ENCODE peak calls at places on chromosomes 3 and 15, in seven cellular contexts. A is astrocyte, D is WERI-Rb-1, P is esophagus squamous epithelium, Q is mammary epithelial cell, R is body of pancreas, J is Peyer's patch. W is an unnamed sample.

GRCh38 chr3:23966308-23966707 is 21.2 kb downstream of the NR1D2 start:
- DNase-seq in A (peak; percentile 13), Q (no peak), J (no peak), D (no peak), P (no peak), R (no peak), W (no peak)

GRCh38 chr3:17946619-17947018 is 204.2 kb upstream of the TBC1D5 start:
- DNase-seq in R (no peak), A (no peak), P (no peak), Q (no peak), J (no peak), D (no peak), W (no peak)

GRCh38 chr15:81216411-81216810 is 19.7 kb downstream of the IL16 start:
- DNase-seq in R (no peak), Q (no peak), A (no peak), J (no peak), P (no peak), D (no peak), W (peak; percentile 31)

GRCh38 chr15:73991260-73991659 is 835 bp downstream of the STOML1 start:
- DNase-seq in Q (no peak), D (no peak), P (no peak), J (no peak), A (no peak), R (peak; percentile 37), W (peak; percentile 15)

GRCh38 chr15:100770781-100771584 is 108.6 kb upstream of the ALDH1A3 start:
- DNase-seq in J (peak; percentile 21), D (no peak), P (no peak), R (no peak), A (no peak), Q (no peak), W (no peak)

GRCh38 chr15:98120561-98120960 is 160.1 kb downstream of the ARRDC4 start:
- DNase-seq in A (no peak), P (no peak), J (no peak), D (no peak), R (no peak), Q (peak; percentile 60), W (no peak)

GRCh38 chr3:140316461-140316860 is 361.4 kb upstream of the TRIM42 start:
- DNase-seq in Q (no peak), A (no peak), J (no peak), P (no peak), R (no peak), D (no peak), W (no peak)

GRCh38 chr3:18544135-18544534 is 119.0 kb upstream of the SATB1 start:
- DNase-seq in P (no peak), D (no peak), R (no peak), A (no peak), Q (no peak), J (no peak), W (no peak)

GRCh38 chr3:184368804-184369183 is 7.3 kb downstream of the POLR2H start:
- DNase-seq in A (peak; percentile 83), R (no peak), D (no peak), P (no peak), J (no peak), Q (no peak), W (no peak)

GRCh38 chr3:187518616-187519015 is 150.4 kb downstream of the RTP4 start:
- DNase-seq in A (no peak), Q (no peak), P (no peak), R (no peak), D (no peak), J (no peak), W (no peak)

GRCh38 chr3:66577804-66578203 is 77.0 kb upstream of the LRIG1 start:
- DNase-seq in Q (no peak), D (no peak), P (no peak), A (no peak), R (no peak), J (no peak), W (no peak)

GRCh38 chr15:22884344-22884743 is 45.9 kb downstream of the NIPA2 start:
- DNase-seq in D (peak; percentile 63), R (no peak), J (no peak), Q (no peak), A (no peak), P (no peak), W (peak; percentile 16)

GRCh38 chr3:171711461-171711860 is 98.8 kb downstream of the PLD1 start:
- DNase-seq in Q (no peak), A (peak; percentile 47), D (no peak), P (no peak), J (no peak), R (no peak), W (no peak)

GRCh38 chr3:113174806-113175490 is 36.4 kb upstream of the BOC start:
- DNase-seq in D (no peak), J (no peak), R (no peak), P (no peak), Q (no peak), A (no peak), W (no peak)

GRCh38 chr15:56985871-56986270 is 67.4 kb downstream of the TCF12 start:
- DNase-seq in Q (no peak), D (no peak), A (no peak), J (no peak), R (no peak), P (no peak), W (no peak)

GRCh38 chr15:99729920-99730319 is 3.3 kb downstream of the LYSMD4 start:
- DNase-seq in J (peak; percentile 47), P (no peak), A (peak; percentile 16), D (no peak), R (no peak), Q (peak; percentile 48), W (peak; percentile 54)

GRCh38 chr3:132062535-132062934 is 27.7 kb upstream of the CPNE4 start:
- DNase-seq in A (no peak), P (no peak), J (no peak), D (no peak), Q (peak; percentile 85), R (no peak), W (no peak)

GRCh38 chr3:117788499-117788898 is 1078.9 kb downstream of the TUSC7 start:
- DNase-seq in R (no peak), J (no peak), P (no peak), A (no peak), D (no peak), Q (no peak), W (peak; percentile 18)

DNA sequence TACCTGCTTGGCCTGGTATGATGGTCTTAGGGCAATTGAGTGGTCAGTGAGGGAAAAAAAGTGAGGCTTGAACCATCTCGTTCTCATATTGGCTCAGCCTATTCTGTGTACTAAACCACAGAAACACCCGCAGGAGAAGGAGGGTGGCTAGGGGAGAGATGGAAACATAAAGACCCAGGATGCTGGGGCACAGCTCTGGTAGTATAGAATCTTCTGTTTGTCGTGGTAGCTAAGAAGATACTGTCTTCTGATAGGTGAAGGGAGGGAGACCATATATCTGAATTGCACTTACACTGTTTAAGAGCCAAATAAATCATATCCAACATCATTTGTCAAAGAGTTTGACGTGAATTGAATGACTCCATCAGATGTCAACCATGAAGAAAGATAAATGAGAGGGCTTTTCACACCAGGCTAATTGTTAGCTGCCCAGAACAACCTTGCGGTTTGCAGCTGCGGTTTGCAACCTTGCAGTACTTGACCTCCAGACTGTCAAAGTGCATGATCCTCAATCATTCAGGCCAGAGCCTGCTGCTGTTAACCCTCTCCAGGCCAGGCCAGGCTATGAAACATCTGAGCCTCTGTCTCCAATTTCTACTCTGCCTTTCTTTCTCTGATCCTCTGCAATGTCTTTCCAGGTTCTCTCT is 40.9 kb upstream of the PIK3R4 start:
- DNase-seq in J (no peak), A (no peak), R (no peak), Q (no peak), P (no peak), D (peak; percentile 14), W (no peak)
- H3K4me3 ChIP-seq in J (no peak overlapping the region), A (no peak overlapping the region), R (no peak overlapping the region), Q (no peak overlapping the region), P (no peak overlapping the region), D (no peak overlapping the region), W (no peak overlapping the region)

GRCh38 chr3:194139977-194140351 is 4.0 kb downstream of the HES1 start:
- DNase-seq in A (peak; percentile 46), J (no peak), Q (no peak), R (no peak), D (no peak), P (no peak), W (no peak)

GRCh38 chr3:194138732-194139084 is 2.8 kb downstream of the HES1 start:
- DNase-seq in P (no peak), D (no peak), R (no peak), J (no peak), Q (no peak), A (peak; percentile 75), W (peak; percentile 45)

GRCh38 chr3:194138098-194138474 is 2.1 kb downstream of the HES1 start:
- DNase-seq in R (no peak), Q (peak; percentile 54), A (peak; percentile 25), D (no peak), J (no peak), P (no peak), W (no peak)

GRCh38 chr3:194140520-194141414 is 4.8 kb downstream of the HES1 start:
- DNase-seq in D (no peak), Q (peak; percentile 65), P (no peak), A (peak; percentile 62), R (peak; percentile 63), J (peak; percentile 65), W (peak; percentile 85)

GRCh38 chr3:194139085-194139976 is 3.4 kb downstream of the HES1 start:
- DNase-seq in Q (peak; percentile 96), D (peak; percentile 10), R (no peak), P (no peak), A (peak; percentile 87), J (peak; percentile 48), W (peak; percentile 80)
- H3K4me3 ChIP-seq in Q (no peak overlapping the region), D (no peak overlapping the region), R (no peak overlapping the region), P (peak overlapping the region; percentile 69), A (peak overlapping the region; percentile 93), J (peak overlapping the region; percentile 63), W (peak overlapping the region; percentile 71)

DNA sequence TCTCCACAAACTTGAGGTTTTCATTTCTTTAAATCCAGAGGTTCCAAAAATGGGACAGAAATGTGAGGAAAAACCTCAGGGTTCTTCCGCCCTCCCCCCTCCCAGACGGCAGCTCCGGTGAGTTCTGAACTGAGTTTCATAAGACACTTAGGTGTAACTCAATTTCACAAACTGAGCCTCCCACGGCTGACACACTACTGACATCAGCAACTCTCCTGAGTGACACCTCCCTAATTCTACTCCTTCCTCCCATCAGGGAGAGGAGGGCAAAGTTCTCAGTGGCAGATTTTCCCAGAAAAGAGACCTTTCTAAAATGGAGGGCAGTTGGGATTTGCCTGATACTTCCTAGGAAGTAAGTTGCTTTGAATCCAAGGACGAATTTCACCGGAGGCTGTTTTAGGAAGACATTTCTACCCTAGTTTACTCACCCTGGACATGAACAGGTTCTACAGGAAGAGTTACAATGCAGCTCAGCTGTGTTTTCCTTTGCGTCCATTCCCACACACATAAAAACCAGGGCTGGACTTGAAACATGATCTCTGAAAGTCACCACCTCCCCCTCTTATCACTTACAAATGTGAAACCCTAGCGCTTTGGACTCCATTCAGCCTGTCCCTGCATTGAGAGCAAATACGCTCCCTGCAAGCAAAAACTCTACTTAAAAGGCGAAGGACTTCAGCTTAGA is 78.1 kb upstream of the LMOD3 start:
- DNase-seq in Q (peak; percentile 83), P (no peak), R (peak; percentile 46), J (peak; percentile 77), D (no peak), A (peak; percentile 59), W (peak; percentile 31)
- H3K4me3 ChIP-seq in Q (peak overlapping the region; percentile 33), P (peak overlapping the region; percentile 52), R (peak overlapping the region; percentile 10), J (peak overlapping the region; percentile 60), D (no peak overlapping the region), A (peak overlapping the region; percentile 25), W (no peak overlapping the region)

GRCh38 chr3:45425237-45425933 is 37.0 kb downstream of the LARS2 start:
- DNase-seq in J (no peak), A (no peak), P (no peak), R (no peak), D (no peak), Q (no peak), W (no peak)
- H3K4me3 ChIP-seq in J (no peak overlapping the region), A (no peak overlapping the region), P (no peak overlapping the region), R (no peak overlapping the region), D (no peak overlapping the region), Q (no peak overlapping the region), W (no peak overlapping the region)

GRCh38 chr15:39578851-39579486 is 1.9 kb upstream of the THBS1 start:
- DNase-seq in D (no peak), Q (no peak), A (no peak), J (no peak), P (no peak), R (no peak), W (peak; percentile 50)
- H3K4me3 ChIP-seq in D (no peak overlapping the region), Q (peak overlapping the region; percentile 51), A (peak overlapping the region; percentile 94), J (no peak overlapping the region), P (peak overlapping the region; percentile 69), R (no peak overlapping the region), W (no peak overlapping the region)

W was measured in neural progenitor cell.